ENCODE peak calls at places on chromosomes 4 and X, in four cellular contexts. P is A549, U is HepG2, W is K562. Y is an unnamed sample.

GRCh38 chr4:105963461-105964400 is 68.5 kb downstream of the NPNT start:
- DNase-seq in P (no peak), U (no peak), W (peak; percentile 84), Y (no peak)

GRCh38 chrX:69503835-69504625 is at the start of gene NALF2:
- DNase-seq in P (peak; percentile 41), U (peak; percentile 59), W (peak; percentile 24), Y (peak; percentile 74)

GRCh38 chr4:129344058-129344457 is 248.1 kb downstream of the C4orf33 start:
- DNase-seq in P (peak; percentile 13), U (peak; percentile 19), W (peak; percentile 43), Y (peak; percentile 16)

GRCh38 chr4:180766903-180767302 is 1476.3 kb upstream of the TENM3 start:
- DNase-seq in P (no peak), U (no peak), W (no peak), Y (no peak)

GRCh38 chrX:34288782-34289181 is 156.7 kb upstream of the FAM47A start:
- DNase-seq in P (no peak), U (no peak), W (no peak), Y (no peak)

GRCh38 chr4:168604496-168605373 is 107.9 kb downstream of the PALLD start:
- DNase-seq in P (no peak), U (no peak), W (no peak), Y (no peak)

GRCh38 chrX:54184474-54184873 is 1.4 kb upstream of the FAM120C start:
- DNase-seq in P (no peak), U (no peak), W (no peak), Y (no peak)

GRCh38 chrX:99353412-99353811 is 1056.7 kb downstream of the PCDH19 start:
- DNase-seq in P (no peak), U (peak; percentile 45), W (no peak), Y (no peak)

GRCh38 chr4:55122235-55122634 is 3.2 kb downstream of the KDR start:
- DNase-seq in P (no peak), U (peak; percentile 6), W (no peak), Y (no peak)

GRCh38 chrX:132153166-132153565 is 25.3 kb upstream of the FRMD7 start:
- DNase-seq in P (no peak), U (no peak), W (no peak), Y (no peak)

GRCh38 chrX:17634542-17635207 is 102.6 kb upstream of the SCML1 start:
- DNase-seq in P (no peak), U (no peak), W (no peak), Y (no peak)

GRCh38 chr4:82998898-82999297 is 11.7 kb downstream of the LIN54 start:
- DNase-seq in P (no peak), U (no peak), W (no peak), Y (no peak)

GRCh38 chr4:6740347-6740746 is 24.4 kb downstream of the BLOC1S4 start:
- DNase-seq in P (no peak), U (no peak), W (no peak), Y (no peak)

GRCh38 chrX:113260474-113260873 is 419.8 kb upstream of the AMOT start:
- DNase-seq in P (no peak), U (peak; percentile 1), W (peak; percentile 0), Y (no peak)

GRCh38 chr4:181235361-181235760 is 1007.8 kb upstream of the TENM3 start:
- DNase-seq in P (no peak), U (no peak), W (no peak), Y (no peak)

GRCh38 chr4:73705056-73705432 is 35.3 kb upstream of the CXCL8 start:
- DNase-seq in P (no peak), U (no peak), W (no peak), Y (no peak)

GRCh38 chr4:67714248-67714583 is 13.3 kb upstream of the UBA6 start:
- DNase-seq in P (no peak), U (no peak), W (peak; percentile 49), Y (no peak)

GRCh38 chr4:42570221-42570620 is 86.7 kb downstream of the ATP8A1 start:
- DNase-seq in P (no peak), U (no peak), W (no peak), Y (no peak)

GRCh38 chr4:6802626-6803025 is 20.1 kb downstream of the KIAA0232 start:
- DNase-seq in P (no peak), U (no peak), W (no peak), Y (no peak)

GRCh38 chrX:22542641-22543040 is 269.9 kb downstream of the CBLL2 start:
- DNase-seq in P (no peak), U (no peak), W (no peak), Y (no peak)

GRCh38 chr4:83115656-83116285 is 1.2 kb upstream of the PLAC8 start:
- DNase-seq in P (no peak), U (no peak), W (no peak), Y (peak; percentile 38)

GRCh38 chrX:77484045-77484444 is 36.9 kb downstream of the FGF16 start:
- DNase-seq in P (no peak), U (no peak), W (no peak), Y (no peak)

GRCh38 chr4:116070283-116070682 is 956.9 kb upstream of the NDST4 start:
- DNase-seq in P (no peak), U (no peak), W (no peak), Y (no peak)

DNA sequence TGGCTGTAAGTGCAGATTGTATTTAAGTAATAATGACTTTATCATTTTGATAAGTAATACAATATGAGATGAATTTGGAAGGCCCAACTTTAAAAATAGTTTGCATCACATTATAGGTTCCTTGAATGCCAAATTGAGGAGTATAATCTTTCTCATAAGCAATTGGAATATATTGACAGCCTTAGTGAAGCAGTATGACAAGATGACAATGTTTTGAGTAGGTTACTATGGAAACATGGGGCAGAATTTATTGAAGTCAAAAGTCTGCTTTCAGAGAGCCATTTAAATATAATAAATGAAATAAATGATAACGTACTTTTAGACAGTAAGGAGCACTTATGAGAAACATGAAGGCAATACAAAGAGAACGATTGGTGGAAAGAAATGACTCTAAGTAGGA is 776.4 kb downstream of the TECRL start:
- DNase-seq in P (no peak), U (no peak), W (no peak), Y (no peak)
- TF ChIP-seq NR3C1 in P (no peak), U (no peak), W (no peak), Y (no peak)

GRCh38 chrX:153774576-153775292 is 6.1 kb upstream of the SRPK3 start:
- DNase-seq in P (no peak), U (no peak), W (no peak), Y (no peak)
- TF ChIP-seq MAX in P (no peak), U (no peak), W (no peak), Y (no peak)

GRCh38 chrX:15418041-15418706 is 34.0 kb upstream of the VEGFD start:
- DNase-seq in P (no peak), U (no peak), W (no peak), Y (no peak)
- TF ChIP-seq NR3C1 in P (no peak), U (no peak), W (no peak), Y (no peak)

GRCh38 chr4:26520728-26521442 is 30.6 kb upstream of the CCKAR start:
- DNase-seq in P (no peak), U (no peak), W (peak; percentile 28), Y (no peak)
- TF ChIP-seq MAX in P (no peak), U (no peak), W (no peak), Y (no peak)

GRCh38 chr4:37732787-37733186 is 46.6 kb upstream of the RELL1 start:
- DNase-seq in P (no peak), U (no peak), W (no peak), Y (no peak)
- TF ChIP-seq NR3C1 in P (no peak), U (no peak), W (no peak), Y (no peak)

GRCh38 chr4:153116801-153117200 is 87.4 kb upstream of the TRIM2 start:
- DNase-seq in P (no peak), U (no peak), W (no peak), Y (no peak)

GRCh38 chr4:153116101-153116680 is 88.1 kb upstream of the TRIM2 start:
- DNase-seq in P (no peak), U (no peak), W (no peak), Y (no peak)

GRCh38 chr4:153114771-153115321 is 89.4 kb upstream of the TRIM2 start:
- DNase-seq in P (no peak), U (no peak), W (no peak), Y (no peak)

GRCh38 chr4:153113838-153114105 is 90.5 kb upstream of the TRIM2 start:
- DNase-seq in P (no peak), U (no peak), W (no peak), Y (no peak)

DNA sequence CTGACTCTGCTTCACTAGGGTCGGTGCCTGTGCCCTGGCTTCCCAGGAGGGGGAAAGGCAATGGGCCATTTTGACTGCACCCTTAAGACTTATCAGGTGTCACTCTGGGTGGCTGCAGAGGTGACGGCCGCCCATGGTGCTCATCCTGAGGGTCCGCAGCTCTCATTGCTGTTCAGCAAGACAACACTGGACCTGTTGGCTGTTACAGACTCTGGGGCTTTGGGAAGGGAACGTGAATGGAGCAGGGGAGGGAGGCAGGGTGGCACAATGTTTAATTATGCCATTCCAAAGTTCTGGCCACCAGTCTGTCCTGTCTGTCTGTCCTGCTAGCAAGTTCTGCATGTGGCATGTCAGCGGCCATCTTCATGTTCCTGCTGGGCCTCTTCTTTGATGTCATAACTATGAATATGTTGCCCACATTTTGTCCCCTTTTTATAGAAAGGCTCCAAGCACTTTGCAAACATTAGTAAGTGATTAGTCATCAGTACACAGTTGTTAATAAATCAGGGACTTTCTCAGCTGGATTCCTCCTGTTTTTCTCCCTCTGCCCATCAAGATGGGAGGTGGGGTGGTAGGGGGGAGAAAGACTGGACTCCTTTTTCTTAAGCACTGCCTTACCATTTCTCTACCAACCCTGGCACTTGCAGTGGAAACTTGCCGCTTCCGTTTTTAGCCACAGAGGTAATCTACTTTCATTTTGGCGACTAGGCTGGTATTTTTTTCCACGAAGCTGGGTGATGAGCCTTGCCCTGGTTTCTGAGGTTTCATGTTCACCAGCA is 88.7 kb upstream of the TRIM2 start:
- DNase-seq in P (peak; percentile 52), U (peak; percentile 11), W (no peak), Y (no peak)
- TF ChIP-seq MAX in P (peak; percentile 66), U (no peak), W (no peak), Y (no peak)